ENCODE peak calls at places on chromosomes 1 and 21, in nine cellular contexts. One of them, this sample, is unnamed.

GRCh38 chr1:212760126-212760823 is 31.3 kb downstream of the NSL1 start:
- DNase-seq in Calu3: peak; percentile 58
- DNase-seq in GM06990: no peak
- DNase-seq in body of pancreas: no peak
- DNase-seq in hepatocyte: peak; percentile 12
- DNase-seq in dorsolateral prefrontal cortex: no peak
- DNase-seq in neural progenitor cell: peak; percentile 65
- DNase-seq in HFFc6: no peak
- DNase-seq in progenitor cell of endocrine pancreas: no peak
- DNase-seq in this sample: peak; percentile 21

GRCh38 chr1:216723274-216723780 is at the start of gene ESRRG:
- DNase-seq in dorsolateral prefrontal cortex: peak; percentile 52
- DNase-seq in hepatocyte: peak; percentile 66
- DNase-seq in body of pancreas: peak; percentile 79
- DNase-seq in GM06990: no peak
- DNase-seq in neural progenitor cell: peak; percentile 79
- DNase-seq in progenitor cell of endocrine pancreas: peak; percentile 60
- DNase-seq in Calu3: peak; percentile 75
- DNase-seq in HFFc6: no peak
- DNase-seq in this sample: peak; percentile 43

GRCh38 chr1:64245495-64245894 is 42.1 kb downstream of the UBE2U start:
- DNase-seq in Calu3: no peak
- DNase-seq in HFFc6: no peak
- DNase-seq in GM06990: no peak
- DNase-seq in progenitor cell of endocrine pancreas: no peak
- DNase-seq in neural progenitor cell: no peak
- DNase-seq in body of pancreas: peak; percentile 35
- DNase-seq in hepatocyte: peak; percentile 23
- DNase-seq in dorsolateral prefrontal cortex: no peak
- DNase-seq in this sample: no peak

GRCh38 chr1:218090459-218090858 is 194.6 kb upstream of the RRP15 start:
- DNase-seq in GM06990: no peak
- DNase-seq in hepatocyte: no peak
- DNase-seq in Calu3: no peak
- DNase-seq in HFFc6: no peak
- DNase-seq in neural progenitor cell: no peak
- DNase-seq in body of pancreas: no peak
- DNase-seq in dorsolateral prefrontal cortex: no peak
- DNase-seq in progenitor cell of endocrine pancreas: no peak
- DNase-seq in this sample: no peak

GRCh38 chr1:21783679-21784603 is 992 bp upstream of the USP48 start:
- DNase-seq in HFFc6: peak; percentile 80
- DNase-seq in Calu3: peak; percentile 90
- DNase-seq in hepatocyte: peak; percentile 97
- DNase-seq in body of pancreas: peak; percentile 61
- DNase-seq in dorsolateral prefrontal cortex: peak; percentile 47
- DNase-seq in neural progenitor cell: peak; percentile 96
- DNase-seq in progenitor cell of endocrine pancreas: peak; percentile 89
- DNase-seq in GM06990: no peak
- DNase-seq in this sample: peak; percentile 15

GRCh38 chr1:3062616-3063378 is 6.2 kb upstream of the PRDM16 start:
- DNase-seq in progenitor cell of endocrine pancreas: no peak
- DNase-seq in HFFc6: no peak
- DNase-seq in body of pancreas: no peak
- DNase-seq in neural progenitor cell: peak; percentile 65
- DNase-seq in hepatocyte: no peak
- DNase-seq in GM06990: no peak
- DNase-seq in Calu3: no peak
- DNase-seq in dorsolateral prefrontal cortex: peak; percentile 21
- DNase-seq in this sample: no peak

GRCh38 chr1:7515175-7515574 is 255.9 kb upstream of the VAMP3 start:
- DNase-seq in neural progenitor cell: no peak
- DNase-seq in body of pancreas: peak; percentile 37
- DNase-seq in hepatocyte: no peak
- DNase-seq in HFFc6: no peak
- DNase-seq in GM06990: no peak
- DNase-seq in progenitor cell of endocrine pancreas: no peak
- DNase-seq in dorsolateral prefrontal cortex: no peak
- DNase-seq in Calu3: no peak
- DNase-seq in this sample: no peak

GRCh38 chr1:18446751-18447150 is 34.0 kb upstream of the KLHDC7A start:
- DNase-seq in Calu3: no peak
- DNase-seq in HFFc6: no peak
- DNase-seq in GM06990: no peak
- DNase-seq in hepatocyte: no peak
- DNase-seq in neural progenitor cell: peak; percentile 60
- DNase-seq in progenitor cell of endocrine pancreas: no peak
- DNase-seq in body of pancreas: no peak
- DNase-seq in dorsolateral prefrontal cortex: no peak
- DNase-seq in this sample: no peak

GRCh38 chr1:67677408-67677807 is 7.6 kb upstream of the GADD45A start:
- DNase-seq in dorsolateral prefrontal cortex: no peak
- DNase-seq in GM06990: no peak
- DNase-seq in body of pancreas: no peak
- DNase-seq in HFFc6: no peak
- DNase-seq in progenitor cell of endocrine pancreas: no peak
- DNase-seq in Calu3: no peak
- DNase-seq in hepatocyte: no peak
- DNase-seq in neural progenitor cell: no peak
- DNase-seq in this sample: no peak

GRCh38 chr1:241630476-241630875 is 9.7 kb downstream of the CHML start:
- DNase-seq in progenitor cell of endocrine pancreas: no peak
- DNase-seq in neural progenitor cell: no peak
- DNase-seq in hepatocyte: no peak
- DNase-seq in HFFc6: no peak
- DNase-seq in body of pancreas: no peak
- DNase-seq in GM06990: no peak
- DNase-seq in Calu3: no peak
- DNase-seq in dorsolateral prefrontal cortex: no peak
- DNase-seq in this sample: no peak

GRCh38 chr1:159591981-159592380 is 4.4 kb downstream of the APCS start:
- DNase-seq in neural progenitor cell: no peak
- DNase-seq in body of pancreas: no peak
- DNase-seq in GM06990: no peak
- DNase-seq in Calu3: no peak
- DNase-seq in progenitor cell of endocrine pancreas: no peak
- DNase-seq in hepatocyte: no peak
- DNase-seq in dorsolateral prefrontal cortex: no peak
- DNase-seq in HFFc6: peak; percentile 35
- DNase-seq in this sample: no peak

GRCh38 chr1:47532831-47533175 is 95.0 kb downstream of the FOXD2 start:
- DNase-seq in neural progenitor cell: no peak
- DNase-seq in hepatocyte: no peak
- DNase-seq in HFFc6: no peak
- DNase-seq in Calu3: no peak
- DNase-seq in body of pancreas: no peak
- DNase-seq in GM06990: no peak
- DNase-seq in progenitor cell of endocrine pancreas: no peak
- DNase-seq in dorsolateral prefrontal cortex: no peak
- DNase-seq in this sample: no peak

GRCh38 chr21:26405735-26406361 is 167.2 kb downstream of the CYYR1 start:
- DNase-seq in hepatocyte: peak; percentile 48
- DNase-seq in dorsolateral prefrontal cortex: no peak
- DNase-seq in Calu3: peak; percentile 11
- DNase-seq in neural progenitor cell: peak; percentile 31
- DNase-seq in HFFc6: peak; percentile 83
- DNase-seq in body of pancreas: no peak
- DNase-seq in progenitor cell of endocrine pancreas: no peak
- DNase-seq in GM06990: no peak
- DNase-seq in this sample: no peak

GRCh38 chr21:29194847-29195246 is 64.4 kb downstream of the MAP3K7CL start:
- DNase-seq in progenitor cell of endocrine pancreas: no peak
- DNase-seq in neural progenitor cell: no peak
- DNase-seq in dorsolateral prefrontal cortex: no peak
- DNase-seq in HFFc6: peak; percentile 41
- DNase-seq in GM06990: no peak
- DNase-seq in Calu3: no peak
- DNase-seq in hepatocyte: no peak
- DNase-seq in body of pancreas: no peak
- DNase-seq in this sample: no peak

GRCh38 chr1:222369991-222370910 is 177.7 kb downstream of the HHIPL2 start:
- DNase-seq in GM06990: no peak
- DNase-seq in hepatocyte: peak; percentile 26
- DNase-seq in Calu3: no peak
- DNase-seq in HFFc6: peak; percentile 77
- DNase-seq in dorsolateral prefrontal cortex: no peak
- DNase-seq in neural progenitor cell: no peak
- DNase-seq in body of pancreas: no peak
- DNase-seq in progenitor cell of endocrine pancreas: no peak
- DNase-seq in this sample: no peak

GRCh38 chr1:180908084-180908765 is 4.5 kb upstream of the KIAA1614 start:
- DNase-seq in body of pancreas: no peak
- DNase-seq in HFFc6: no peak
- DNase-seq in Calu3: no peak
- DNase-seq in hepatocyte: no peak
- DNase-seq in neural progenitor cell: no peak
- DNase-seq in progenitor cell of endocrine pancreas: no peak
- DNase-seq in dorsolateral prefrontal cortex: no peak
- DNase-seq in GM06990: no peak
- DNase-seq in this sample: no peak
- TF ChIP-seq CTCF in body of pancreas: no peak
- TF ChIP-seq CTCF in HFFc6: no peak
- TF ChIP-seq CTCF in Calu3: no peak
- TF ChIP-seq CTCF in hepatocyte: no peak
- TF ChIP-seq CTCF in neural progenitor cell: no peak
- TF ChIP-seq CTCF in progenitor cell of endocrine pancreas: no peak
- TF ChIP-seq CTCF in dorsolateral prefrontal cortex: no peak
- TF ChIP-seq CTCF in GM06990: no peak
- TF ChIP-seq CTCF in this sample: no peak

GRCh38 chr1:116806671-116807070 is 52.4 kb downstream of the CD2 start:
- DNase-seq in neural progenitor cell: no peak
- DNase-seq in progenitor cell of endocrine pancreas: no peak
- DNase-seq in HFFc6: no peak
- DNase-seq in Calu3: no peak
- DNase-seq in GM06990: no peak
- DNase-seq in body of pancreas: no peak
- DNase-seq in dorsolateral prefrontal cortex: no peak
- DNase-seq in hepatocyte: no peak
- DNase-seq in this sample: no peak

GRCh38 chr1:116806245-116806644 is 52.0 kb downstream of the CD2 start:
- DNase-seq in progenitor cell of endocrine pancreas: no peak
- DNase-seq in Calu3: no peak
- DNase-seq in body of pancreas: no peak
- DNase-seq in neural progenitor cell: no peak
- DNase-seq in dorsolateral prefrontal cortex: no peak
- DNase-seq in HFFc6: no peak
- DNase-seq in GM06990: peak; percentile 44
- DNase-seq in hepatocyte: no peak
- DNase-seq in this sample: no peak

GRCh38 chr1:116804736-116805135 is 50.5 kb downstream of the CD2 start:
- DNase-seq in HFFc6: no peak
- DNase-seq in GM06990: no peak
- DNase-seq in Calu3: no peak
- DNase-seq in hepatocyte: no peak
- DNase-seq in neural progenitor cell: no peak
- DNase-seq in progenitor cell of endocrine pancreas: no peak
- DNase-seq in body of pancreas: no peak
- DNase-seq in dorsolateral prefrontal cortex: no peak
- DNase-seq in this sample: no peak

GRCh38 chr1:116807394-116807793 is 53.2 kb downstream of the CD2 start:
- DNase-seq in hepatocyte: no peak
- DNase-seq in Calu3: no peak
- DNase-seq in GM06990: no peak
- DNase-seq in body of pancreas: no peak
- DNase-seq in neural progenitor cell: no peak
- DNase-seq in dorsolateral prefrontal cortex: no peak
- DNase-seq in progenitor cell of endocrine pancreas: no peak
- DNase-seq in HFFc6: no peak
- DNase-seq in this sample: no peak

DNA sequence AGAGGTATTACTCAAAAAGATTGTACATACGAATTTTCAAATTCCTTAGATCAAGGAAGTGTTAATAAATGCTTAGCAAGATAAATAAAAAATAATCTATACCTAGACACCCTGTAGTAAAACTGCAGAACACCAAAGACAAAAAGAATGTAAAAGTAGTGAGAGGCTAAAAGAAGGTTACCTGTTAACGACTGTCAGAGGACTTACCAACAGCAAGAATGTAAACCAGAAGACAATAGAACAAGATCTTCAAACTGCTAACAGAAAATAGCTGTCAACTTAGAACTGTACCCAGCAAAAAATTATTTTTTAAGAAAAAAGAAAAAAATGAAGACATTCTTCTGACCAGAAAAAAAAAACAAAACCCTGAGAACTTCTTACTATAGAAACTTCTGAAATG is 51.2 kb downstream of the CD2 start:
- DNase-seq in body of pancreas: no peak
- DNase-seq in progenitor cell of endocrine pancreas: no peak
- DNase-seq in neural progenitor cell: no peak
- DNase-seq in Calu3: no peak
- DNase-seq in dorsolateral prefrontal cortex: no peak
- DNase-seq in hepatocyte: no peak
- DNase-seq in GM06990: no peak
- DNase-seq in HFFc6: no peak
- DNase-seq in this sample: no peak
- TF ChIP-seq CTCF in body of pancreas: no peak
- TF ChIP-seq CTCF in progenitor cell of endocrine pancreas: no peak
- TF ChIP-seq CTCF in neural progenitor cell: no peak
- TF ChIP-seq CTCF in Calu3: no peak
- TF ChIP-seq CTCF in dorsolateral prefrontal cortex: no peak
- TF ChIP-seq CTCF in hepatocyte: no peak
- TF ChIP-seq CTCF in GM06990: no peak
- TF ChIP-seq CTCF in HFFc6: no peak
- TF ChIP-seq CTCF in this sample: no peak

GRCh38 chr1:181583598-181583997 is 100.3 kb downstream of the CACNA1E start:
- DNase-seq in body of pancreas: peak; percentile 48
- DNase-seq in neural progenitor cell: peak; percentile 23
- DNase-seq in dorsolateral prefrontal cortex: no peak
- DNase-seq in GM06990: no peak
- DNase-seq in progenitor cell of endocrine pancreas: no peak
- DNase-seq in hepatocyte: peak; percentile 64
- DNase-seq in Calu3: peak; percentile 30
- DNase-seq in HFFc6: no peak
- DNase-seq in this sample: peak; percentile 14
- TF ChIP-seq CTCF in body of pancreas: peak; percentile 32
- TF ChIP-seq CTCF in neural progenitor cell: peak; percentile 49
- TF ChIP-seq CTCF in dorsolateral prefrontal cortex: no peak
- TF ChIP-seq CTCF in GM06990: no peak
- TF ChIP-seq CTCF in progenitor cell of endocrine pancreas: peak; percentile 68
- TF ChIP-seq CTCF in hepatocyte: peak; percentile 47
- TF ChIP-seq CTCF in Calu3: no peak
- TF ChIP-seq CTCF in HFFc6: no peak
- TF ChIP-seq CTCF in this sample: peak; percentile 31

DNA sequence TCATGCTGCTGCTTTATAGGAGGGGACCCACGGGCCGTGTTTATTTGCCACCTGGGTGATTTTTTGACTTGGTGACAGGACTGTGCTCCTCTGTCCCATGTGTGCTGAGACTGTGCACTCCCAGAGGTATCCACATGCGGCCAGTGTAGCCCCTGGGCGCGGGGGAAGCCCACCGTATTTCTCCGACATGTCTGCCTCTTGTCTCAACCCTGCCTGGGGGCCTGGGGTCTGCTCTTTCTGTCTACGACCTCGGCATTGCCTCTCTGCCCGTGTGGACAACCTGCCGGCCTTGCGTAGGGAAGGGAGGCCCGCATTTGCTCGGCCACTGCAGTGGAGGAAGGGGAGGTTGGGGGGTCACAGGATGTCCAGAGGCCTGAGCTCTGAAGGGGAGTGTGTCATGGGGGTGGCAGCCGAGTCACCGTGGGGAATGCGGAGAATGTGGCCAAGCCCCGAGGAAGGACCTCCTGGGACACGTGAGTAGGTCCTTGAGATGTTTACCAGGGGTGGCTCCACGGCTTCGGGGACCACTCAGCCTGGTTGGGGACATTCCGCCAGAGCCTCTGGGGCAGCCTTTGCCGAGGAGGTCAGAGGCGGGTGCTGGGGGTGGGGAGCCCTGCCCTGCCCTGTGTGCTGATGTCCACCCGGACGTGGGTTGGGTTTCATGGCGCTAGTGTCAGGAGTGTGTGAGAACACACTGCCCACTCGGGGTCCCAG is 11.0 kb downstream of the PRKCZ start:
- DNase-seq in neural progenitor cell: no peak
- DNase-seq in body of pancreas: no peak
- DNase-seq in Calu3: no peak
- DNase-seq in hepatocyte: no peak
- DNase-seq in progenitor cell of endocrine pancreas: no peak
- DNase-seq in HFFc6: no peak
- DNase-seq in dorsolateral prefrontal cortex: no peak
- DNase-seq in GM06990: no peak
- DNase-seq in this sample: no peak
- TF ChIP-seq CTCF in neural progenitor cell: no peak
- TF ChIP-seq CTCF in body of pancreas: no peak
- TF ChIP-seq CTCF in Calu3: no peak
- TF ChIP-seq CTCF in hepatocyte: no peak
- TF ChIP-seq CTCF in progenitor cell of endocrine pancreas: no peak
- TF ChIP-seq CTCF in HFFc6: no peak
- TF ChIP-seq CTCF in dorsolateral prefrontal cortex: no peak
- TF ChIP-seq CTCF in GM06990: no peak
- TF ChIP-seq CTCF in this sample: no peak

This sample was measured in transverse colon.